ENCODE peak calls at places on chromosome 14, in eight cellular contexts. S is ELF-1, G is NCI-H1092, X is thoracic aorta, C is AG04449, F is iPS-NIHi11, P is kidney tubule cell, H is retina. T is an unnamed sample.

GRCh38 chr14:75854247-75854799 is 127.5 kb downstream of the TGFB3 start:
- DNase-seq in S (no peak), G (no peak), X (no peak), C (no peak), F (no peak), P (no peak), H (no peak), T (no peak)

GRCh38 chr14:38143170-38143569 is 64.5 kb upstream of the SSTR1 start:
- DNase-seq in S (no peak), G (no peak), X (no peak), C (no peak), F (no peak), P (no peak), H (no peak), T (no peak)

GRCh38 chr14:80867091-80867490 is 74.4 kb downstream of the CEP128 start:
- DNase-seq in S (no peak), G (no peak), X (no peak), C (no peak), F (no peak), P (peak; percentile 43), H (no peak), T (no peak)

GRCh38 chr14:21097616-21098133 is 780 bp downstream of the ZNF219 start:
- DNase-seq in S (no peak), G (no peak), X (no peak), C (no peak), F (no peak), P (no peak), H (no peak), T (no peak)

GRCh38 chr14:68282479-68283377 is 463.1 kb downstream of the RAD51B start:
- DNase-seq in S (no peak), G (no peak), X (no peak), C (no peak), F (no peak), P (no peak), H (no peak), T (no peak)

GRCh38 chr14:92532490-92533163 is 19.0 kb downstream of the RIN3 start:
- DNase-seq in S (no peak), G (no peak), X (no peak), C (no peak), F (no peak), P (no peak), H (no peak), T (no peak)

GRCh38 chr14:95364481-95365209 is 44.9 kb upstream of the CLMN start:
- DNase-seq in S (no peak), G (no peak), X (no peak), C (no peak), F (no peak), P (no peak), H (no peak), T (no peak)

GRCh38 chr14:81206115-81206514 is 14.6 kb downstream of the GTF2A1 start:
- DNase-seq in S (no peak), G (no peak), X (no peak), C (no peak), F (no peak), P (peak; percentile 45), H (no peak), T (no peak)

GRCh38 chr14:104353221-104353920 is 215.0 kb downstream of the KIF26A start:
- DNase-seq in S (no peak), G (no peak), X (no peak), C (no peak), F (no peak), P (no peak), H (no peak), T (no peak)

GRCh38 chr14:97179573-97179972 is 382.4 kb downstream of the VRK1 start:
- DNase-seq in S (no peak), G (no peak), X (no peak), C (no peak), F (no peak), P (peak; percentile 58), H (no peak), T (no peak)

GRCh38 chr14:67940476-67940875 is 120.9 kb downstream of the RAD51B start:
- DNase-seq in S (no peak), G (no peak), X (no peak), C (no peak), F (no peak), P (no peak), H (no peak), T (no peak)

GRCh38 chr14:51396222-51396815 is 156.3 kb downstream of the TMX1 start:
- DNase-seq in S (no peak), G (no peak), X (no peak), C (peak; percentile 95), F (no peak), P (peak; percentile 98), H (peak; percentile 27), T (no peak)

GRCh38 chr14:105094193-105094907 is 29.1 kb upstream of the GPR132 start:
- DNase-seq in S (no peak), G (no peak), X (no peak), C (no peak), F (no peak), P (no peak), H (no peak), T (no peak)

GRCh38 chr14:68292467-68293334 is 473.1 kb downstream of the RAD51B start:
- DNase-seq in S (no peak), G (no peak), X (no peak), C (no peak), F (no peak), P (no peak), H (no peak), T (no peak)

GRCh38 chr14:52241102-52241793 is 26.2 kb upstream of the PTGDR start:
- DNase-seq in S (no peak), G (no peak), X (no peak), C (peak; percentile 65), F (no peak), P (no peak), H (no peak), T (no peak)

GRCh38 chr14:104093366-104094055 is 8.0 kb downstream of the ASPG start:
- DNase-seq in S (no peak), G (no peak), X (no peak), C (no peak), F (no peak), P (no peak), H (no peak), T (no peak)